ENCODE peak calls at places on chromosome 11, in four cellular contexts. One of them, this sample, is unnamed.

GRCh38 chr11:65366340-65366773 is 11.8 kb downstream of the TIGD3 start:
- DNase-seq in ovary: no peak
- DNase-seq in tibial nerve: no peak
- DNase-seq in stomach: no peak
- DNase-seq in this sample: no peak

GRCh38 chr11:102317099-102317767 is at the start of gene BIRC3:
- DNase-seq in tibial nerve: peak; percentile 61
- DNase-seq in ovary: peak; percentile 78
- DNase-seq in stomach: peak; percentile 90
- DNase-seq in this sample: peak; percentile 92

GRCh38 chr11:45935349-45936064 is 13.1 kb downstream of the LARGE2 start:
- DNase-seq in stomach: no peak
- DNase-seq in tibial nerve: no peak
- DNase-seq in ovary: no peak
- DNase-seq in this sample: no peak

GRCh38 chr11:112481893-112482292 is 221.2 kb upstream of the PLET1 start:
- DNase-seq in tibial nerve: no peak
- DNase-seq in ovary: no peak
- DNase-seq in stomach: no peak
- DNase-seq in this sample: no peak

GRCh38 chr11:66988238-66988637 is 13.1 kb downstream of the C11orf86 start:
- DNase-seq in stomach: no peak
- DNase-seq in ovary: no peak
- DNase-seq in tibial nerve: no peak
- DNase-seq in this sample: no peak

GRCh38 chr11:46333129-46333947 is 13.9 kb upstream of the DGKZ start:
- DNase-seq in ovary: no peak
- DNase-seq in tibial nerve: no peak
- DNase-seq in stomach: no peak
- DNase-seq in this sample: no peak

GRCh38 chr11:7251487-7251835 is 243 bp upstream of the SYT9 start:
- DNase-seq in ovary: no peak
- DNase-seq in stomach: no peak
- DNase-seq in tibial nerve: no peak
- DNase-seq in this sample: no peak

GRCh38 chr11:20451568-20451967 is 64.1 kb downstream of the PRMT3 start:
- DNase-seq in ovary: no peak
- DNase-seq in stomach: no peak
- DNase-seq in tibial nerve: no peak
- DNase-seq in this sample: no peak

GRCh38 chr11:75945925-75946324 is 130.9 kb downstream of the UVRAG start:
- DNase-seq in ovary: no peak
- DNase-seq in stomach: no peak
- DNase-seq in tibial nerve: no peak
- DNase-seq in this sample: no peak

GRCh38 chr11:63764712-63765631 is 3.6 kb downstream of the ZFTA start:
- DNase-seq in tibial nerve: no peak
- DNase-seq in ovary: peak; percentile 72
- DNase-seq in stomach: no peak
- DNase-seq in this sample: no peak

GRCh38 chr11:77374108-77374507 is 72.6 kb upstream of the GDPD4 start:
- DNase-seq in ovary: no peak
- DNase-seq in tibial nerve: no peak
- DNase-seq in stomach: no peak
- DNase-seq in this sample: no peak

GRCh38 chr11:131179867-131180266 is 190.5 kb upstream of the NTM start:
- DNase-seq in tibial nerve: no peak
- DNase-seq in ovary: no peak
- DNase-seq in stomach: no peak
- DNase-seq in this sample: no peak

GRCh38 chr11:13278620-13279486 is 1.3 kb downstream of the BMAL1 start:
- DNase-seq in ovary: no peak
- DNase-seq in tibial nerve: no peak
- DNase-seq in stomach: no peak
- DNase-seq in this sample: no peak

GRCh38 chr11:125166347-125166841 is 1.8 kb downstream of the PKNOX2 start:
- DNase-seq in tibial nerve: no peak
- DNase-seq in stomach: no peak
- DNase-seq in ovary: peak; percentile 56
- DNase-seq in this sample: peak; percentile 70

GRCh38 chr11:132770802-132771545 is 761.3 kb downstream of the OPCML start:
- DNase-seq in ovary: no peak
- DNase-seq in stomach: no peak
- DNase-seq in tibial nerve: no peak
- DNase-seq in this sample: no peak

GRCh38 chr11:43558056-43558455 is 122.5 kb upstream of the HSD17B12 start:
- DNase-seq in ovary: no peak
- DNase-seq in tibial nerve: no peak
- DNase-seq in stomach: no peak
- DNase-seq in this sample: no peak

GRCh38 chr11:121291896-121292502 is 572 bp upstream of the SC5D start:
- DNase-seq in tibial nerve: no peak
- DNase-seq in ovary: no peak
- DNase-seq in stomach: no peak
- DNase-seq in this sample: no peak

GRCh38 chr11:86719781-86720463 is 47.5 kb upstream of the ME3 start:
- DNase-seq in tibial nerve: no peak
- DNase-seq in stomach: no peak
- DNase-seq in ovary: no peak
- DNase-seq in this sample: no peak

GRCh38 chr11:12066056-12066798 is 44.2 kb upstream of the MICAL2 start:
- DNase-seq in ovary: no peak
- DNase-seq in stomach: no peak
- DNase-seq in tibial nerve: no peak
- DNase-seq in this sample: peak; percentile 72

GRCh38 chr11:19929655-19930054 is 217.0 kb downstream of the NAV2 start:
- DNase-seq in ovary: no peak
- DNase-seq in tibial nerve: no peak
- DNase-seq in stomach: no peak
- DNase-seq in this sample: no peak

GRCh38 chr11:117697319-117697718 is 99.7 kb downstream of the DSCAML1 start:
- DNase-seq in tibial nerve: no peak
- DNase-seq in stomach: no peak
- DNase-seq in ovary: no peak
- DNase-seq in this sample: no peak

GRCh38 chr11:36090351-36091245 is 146.7 kb downstream of the LDLRAD3 start:
- DNase-seq in stomach: no peak
- DNase-seq in ovary: no peak
- DNase-seq in tibial nerve: no peak
- DNase-seq in this sample: no peak

GRCh38 chr11:33804471-33804870 is 30.2 kb upstream of the FBXO3 start:
- DNase-seq in tibial nerve: no peak
- DNase-seq in stomach: no peak
- DNase-seq in ovary: no peak
- DNase-seq in this sample: no peak

GRCh38 chr11:43989162-43989961 is 46.9 kb downstream of the C11orf96 start:
- DNase-seq in stomach: no peak
- DNase-seq in ovary: peak; percentile 67
- DNase-seq in tibial nerve: peak; percentile 37
- DNase-seq in this sample: peak; percentile 86

GRCh38 chr11:32029721-32030120 is 61.2 kb upstream of the RCN1 start:
- DNase-seq in ovary: no peak
- DNase-seq in stomach: no peak
- DNase-seq in tibial nerve: no peak
- DNase-seq in this sample: no peak

GRCh38 chr11:74255741-74256369 is 55.6 kb downstream of the P4HA3 start:
- DNase-seq in stomach: peak; percentile 57
- DNase-seq in ovary: peak; percentile 36
- DNase-seq in tibial nerve: no peak
- DNase-seq in this sample: no peak

GRCh38 chr11:87259731-87260130 is 222.0 kb downstream of the TMEM135 start:
- DNase-seq in stomach: no peak
- DNase-seq in tibial nerve: no peak
- DNase-seq in ovary: no peak
- DNase-seq in this sample: no peak

GRCh38 chr11:126140932-126141291 is 70.5 kb downstream of the RPUSD4 start:
- DNase-seq in tibial nerve: peak; percentile 65
- DNase-seq in stomach: peak; percentile 62
- DNase-seq in ovary: peak; percentile 83
- DNase-seq in this sample: peak; percentile 94

GRCh38 chr11:60164550-60165075 is 18.3 kb downstream of the MS4A6A start:
- DNase-seq in stomach: no peak
- DNase-seq in tibial nerve: no peak
- DNase-seq in ovary: no peak
- DNase-seq in this sample: no peak

GRCh38 chr11:121328967-121329653 is 36.5 kb downstream of the SC5D start:
- DNase-seq in ovary: no peak
- DNase-seq in tibial nerve: no peak
- DNase-seq in stomach: no peak
- DNase-seq in this sample: no peak

GRCh38 chr11:10581481-10582019 is 13.1 kb upstream of the LYVE1 start:
- DNase-seq in stomach: no peak
- DNase-seq in ovary: no peak
- DNase-seq in tibial nerve: no peak
- DNase-seq in this sample: peak; percentile 75

GRCh38 chr11:130786586-130786985 is 129.7 kb downstream of the SNX19 start:
- DNase-seq in tibial nerve: no peak
- DNase-seq in stomach: no peak
- DNase-seq in ovary: no peak
- DNase-seq in this sample: no peak

GRCh38 chr11:28759311-28759710 is 651.1 kb downstream of the METTL15 start:
- DNase-seq in tibial nerve: no peak
- DNase-seq in ovary: no peak
- DNase-seq in stomach: peak; percentile 27
- DNase-seq in this sample: no peak

GRCh38 chr11:122723576-122723975 is 68.1 kb downstream of the UBASH3B start:
- DNase-seq in tibial nerve: no peak
- DNase-seq in ovary: no peak
- DNase-seq in stomach: no peak
- DNase-seq in this sample: peak; percentile 30
- H3K4me3 ChIP-seq in tibial nerve: no peak overlapping the region
- H3K4me3 ChIP-seq in ovary: no peak overlapping the region
- H3K4me3 ChIP-seq in stomach: no peak overlapping the region
- H3K4me3 ChIP-seq in this sample: no peak overlapping the region

GRCh38 chr11:9580894-9581293 is 7.4 kb downstream of the WEE1 start:
- DNase-seq in stomach: no peak
- DNase-seq in ovary: no peak
- DNase-seq in tibial nerve: no peak
- DNase-seq in this sample: no peak
- TF ChIP-seq EP300 in stomach: no peak
- TF ChIP-seq EP300 in ovary: no peak
- TF ChIP-seq EP300 in tibial nerve: no peak
- TF ChIP-seq EP300 in this sample: no peak

GRCh38 chr11:58525037-58525614 is 17.2 kb upstream of the OR5B21 start:
- DNase-seq in stomach: no peak
- DNase-seq in ovary: no peak
- DNase-seq in tibial nerve: no peak
- DNase-seq in this sample: no peak

GRCh38 chr11:58527429-58527828 is 19.5 kb upstream of the OR5B21 start:
- DNase-seq in tibial nerve: no peak
- DNase-seq in ovary: no peak
- DNase-seq in stomach: no peak
- DNase-seq in this sample: no peak

GRCh38 chr11:58530236-58530635 is 22.3 kb upstream of the OR5B21 start:
- DNase-seq in stomach: no peak
- DNase-seq in tibial nerve: no peak
- DNase-seq in ovary: no peak
- DNase-seq in this sample: no peak

DNA sequence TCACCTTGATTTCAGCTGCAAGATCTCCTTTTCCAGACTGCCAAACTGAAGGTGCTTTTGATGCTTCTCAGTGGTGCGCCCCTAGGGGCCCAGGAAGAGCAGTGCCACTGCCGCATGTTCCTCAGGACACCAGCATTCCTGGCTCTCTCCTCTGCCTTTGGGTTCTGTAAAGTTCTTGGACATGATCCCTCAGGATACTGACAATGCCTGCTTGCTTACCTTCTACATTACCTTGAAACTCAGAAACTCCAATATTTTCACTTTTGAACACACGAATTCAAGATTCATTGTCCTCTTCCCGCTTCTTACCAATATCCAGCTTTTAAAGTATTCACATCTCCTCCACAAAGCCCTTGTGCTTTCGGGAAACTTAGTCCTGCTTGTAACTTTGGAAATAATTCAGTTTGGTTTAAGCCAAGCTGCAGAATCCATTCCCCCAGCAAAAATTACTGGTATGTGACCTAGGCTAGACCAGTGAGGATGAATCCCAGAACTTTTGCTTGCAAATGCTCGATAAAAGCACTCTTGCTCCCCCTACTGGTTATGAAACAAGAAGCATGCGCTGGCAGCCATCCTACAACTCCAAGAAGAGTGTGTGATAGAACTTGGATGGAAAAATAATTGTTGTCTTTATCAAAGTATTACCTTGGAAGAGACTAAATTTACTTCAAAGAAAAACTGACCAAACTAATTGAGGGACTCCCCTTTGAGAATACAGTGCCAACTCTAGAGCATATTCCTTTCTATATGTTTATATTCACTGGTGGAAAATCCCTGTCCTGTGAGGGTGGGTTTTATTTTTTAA is 16.5 kb upstream of the OR5B21 start:
- DNase-seq in tibial nerve: peak; percentile 60
- DNase-seq in stomach: peak; percentile 69
- DNase-seq in ovary: peak; percentile 62
- DNase-seq in this sample: peak; percentile 82
- H3K4me3 ChIP-seq in tibial nerve: peak overlapping the region; percentile 16
- H3K4me3 ChIP-seq in stomach: no peak overlapping the region
- H3K4me3 ChIP-seq in ovary: peak overlapping the region; percentile 11
- H3K4me3 ChIP-seq in this sample: no peak overlapping the region

DNA sequence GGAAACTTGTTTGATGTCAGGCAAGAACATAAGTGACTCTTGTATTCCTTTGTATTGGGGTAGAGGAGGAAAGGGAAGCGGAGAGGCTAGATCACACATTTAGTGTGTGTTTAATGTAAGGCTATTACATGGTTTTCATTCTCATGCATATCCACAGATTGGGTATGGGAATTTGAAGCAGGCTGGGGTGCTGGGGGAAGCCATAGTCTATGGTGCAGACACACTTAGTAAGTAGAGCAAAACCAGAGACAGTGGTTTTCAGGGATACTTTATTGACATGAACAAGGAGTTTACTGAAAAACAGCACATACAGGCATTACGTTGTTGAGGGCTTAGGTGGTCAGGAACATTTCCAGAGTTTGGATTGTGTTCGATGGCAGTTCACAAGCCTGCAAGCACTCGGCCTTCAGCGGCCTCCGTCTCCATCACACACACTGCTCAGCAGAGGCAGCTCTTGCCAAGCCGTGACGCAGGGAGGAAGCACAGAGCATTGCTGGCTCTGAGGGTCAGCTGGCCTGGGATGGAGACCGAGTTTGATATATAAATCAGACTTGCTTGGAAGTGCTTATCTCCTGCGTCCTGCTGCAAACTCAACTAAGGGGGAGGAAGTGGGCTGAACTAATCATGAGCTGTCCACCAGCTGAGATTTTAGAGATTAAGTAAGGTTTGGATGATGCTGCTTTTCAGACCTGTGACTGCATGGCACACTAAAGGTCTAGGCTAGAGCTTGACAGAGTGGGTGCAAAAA is 25.3 kb downstream of the SCN3B start:
- DNase-seq in tibial nerve: no peak
- DNase-seq in stomach: peak; percentile 32
- DNase-seq in ovary: peak; percentile 93
- DNase-seq in this sample: peak; percentile 78
- TF ChIP-seq EP300 in tibial nerve: no peak
- TF ChIP-seq EP300 in stomach: no peak
- TF ChIP-seq EP300 in ovary: no peak
- TF ChIP-seq EP300 in this sample: no peak

This sample was measured in sigmoid colon.